ENCODE peak calls at places on chromosome 7, in five cellular contexts. Z is DND-41, F is astrocyte, I is keratinocyte, K is mammary epithelial cell. S is an unnamed sample.

GRCh38 chr7:116588641-116589594 is 64.1 kb downstream of the CAV1 start:
- DNase-seq in Z (no peak), F (peak; percentile 56), I (peak; percentile 28), K (peak; percentile 44), S (peak; percentile 57)

GRCh38 chr7:18680576-18680975 is 185.0 kb downstream of the HDAC9 start:
- DNase-seq in Z (no peak), F (no peak), I (no peak), K (no peak), S (no peak)

GRCh38 chr7:120742370-120742769 is 115.6 kb downstream of the TSPAN12 start:
- DNase-seq in Z (no peak), F (no peak), I (no peak), K (no peak), S (no peak)

GRCh38 chr7:50782376-50783208 is at the start of gene GRB10:
- DNase-seq in Z (no peak), F (no peak), I (no peak), K (no peak), S (no peak)

GRCh38 chr7:94375167-94375566 is 19.5 kb upstream of the COL1A2 start:
- DNase-seq in Z (no peak), F (peak; percentile 96), I (no peak), K (no peak), S (no peak)

GRCh38 chr7:4479367-4480039 is 202.6 kb upstream of the FOXK1 start:
- DNase-seq in Z (peak; percentile 52), F (peak; percentile 33), I (peak; percentile 5), K (peak; percentile 55), S (peak; percentile 51)

GRCh38 chr7:149414745-149415390 is 46.0 kb downstream of the ZNF777 start:
- DNase-seq in Z (no peak), F (peak; percentile 76), I (peak; percentile 42), K (peak; percentile 73), S (no peak)

GRCh38 chr7:138008588-138009349 is 6.9 kb upstream of the CREB3L2 start:
- DNase-seq in Z (peak; percentile 40), F (no peak), I (no peak), K (peak; percentile 53), S (peak; percentile 77)

GRCh38 chr7:47557317-47557985 is 24.5 kb downstream of the TNS3 start:
- DNase-seq in Z (no peak), F (peak; percentile 90), I (no peak), K (no peak), S (no peak)

GRCh38 chr7:92588561-92588960 is 1.6 kb downstream of the FAM133B start:
- DNase-seq in Z (peak; percentile 51), F (no peak), I (no peak), K (peak; percentile 57), S (no peak)

GRCh38 chr7:85535974-85536729 is 349.3 kb upstream of the SEMA3D start:
- DNase-seq in Z (no peak), F (no peak), I (no peak), K (no peak), S (no peak)

GRCh38 chr7:156106107-156106426 is 293.8 kb upstream of the SHH start:
- DNase-seq in Z (no peak), F (no peak), I (no peak), K (no peak), S (no peak)

GRCh38 chr7:134710854-134711624 is 64.4 kb downstream of the BPGM start:
- DNase-seq in Z (no peak), F (peak; percentile 65), I (no peak), K (peak; percentile 47), S (no peak)

GRCh38 chr7:112063974-112064373 is 142.2 kb downstream of the DOCK4 start:
- DNase-seq in Z (no peak), F (no peak), I (no peak), K (no peak), S (no peak)

GRCh38 chr7:103879411-103879810 is 110.0 kb downstream of the RELN start:
- DNase-seq in Z (no peak), F (no peak), I (no peak), K (no peak), S (no peak)

GRCh38 chr7:80623465-80624252 is 14.8 kb upstream of the CD36 start:
- DNase-seq in Z (no peak), F (no peak), I (no peak), K (peak; percentile 54), S (no peak)

GRCh38 chr7:80630611-80631010 is 7.8 kb upstream of the CD36 start:
- DNase-seq in Z (no peak), F (no peak), I (no peak), K (peak; percentile 17), S (no peak)

GRCh38 chr7:80629023-80629422 is 9.4 kb upstream of the CD36 start:
- DNase-seq in Z (no peak), F (no peak), I (no peak), K (no peak), S (no peak)

GRCh38 chr7:80622531-80622930 is 15.9 kb upstream of the CD36 start:
- DNase-seq in Z (no peak), F (peak; percentile 76), I (no peak), K (peak; percentile 23), S (no peak)

GRCh38 chr7:80624763-80625162 is 13.7 kb upstream of the CD36 start:
- DNase-seq in Z (no peak), F (no peak), I (no peak), K (no peak), S (no peak)
- H3K4me3 ChIP-seq in Z (no peak overlapping the region), F (no peak overlapping the region), I (no peak overlapping the region), K (no peak overlapping the region), S (no peak overlapping the region)

DNA sequence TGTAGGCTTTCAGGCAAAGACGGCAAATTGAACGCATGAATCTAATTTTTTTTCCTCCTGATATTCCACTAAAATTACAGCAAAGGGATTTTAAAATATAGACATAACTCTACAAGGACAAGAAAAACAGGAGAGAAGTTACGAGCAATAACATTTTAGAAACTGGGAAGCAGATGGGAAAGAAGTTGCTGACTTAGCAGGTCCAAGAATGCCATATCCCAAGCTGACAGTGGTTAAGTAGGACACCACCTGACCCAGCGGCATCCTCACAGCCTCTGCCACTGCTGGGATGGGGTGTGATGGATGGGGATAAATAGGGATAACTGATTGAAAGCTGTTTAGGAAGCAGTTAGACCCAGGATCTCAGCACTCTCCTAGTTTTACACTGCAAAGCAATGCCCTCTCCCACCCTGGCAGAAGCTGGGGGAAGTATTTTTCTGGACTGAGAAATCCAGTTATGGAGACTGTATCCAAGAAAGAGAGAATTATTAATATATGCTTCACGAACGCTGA is 99.3 kb upstream of the LEP start:
- DNase-seq in Z (no peak), F (no peak), I (no peak), K (no peak), S (no peak)
- H3K79me2 ChIP-seq in Z (no peaks in the 10 kb centered on the region), F (no peaks in the 10 kb centered on the region), I (no peaks in the 10 kb centered on the region), K (no peaks in the 10 kb centered on the region), S (no peaks in the 10 kb centered on the region)

DNA sequence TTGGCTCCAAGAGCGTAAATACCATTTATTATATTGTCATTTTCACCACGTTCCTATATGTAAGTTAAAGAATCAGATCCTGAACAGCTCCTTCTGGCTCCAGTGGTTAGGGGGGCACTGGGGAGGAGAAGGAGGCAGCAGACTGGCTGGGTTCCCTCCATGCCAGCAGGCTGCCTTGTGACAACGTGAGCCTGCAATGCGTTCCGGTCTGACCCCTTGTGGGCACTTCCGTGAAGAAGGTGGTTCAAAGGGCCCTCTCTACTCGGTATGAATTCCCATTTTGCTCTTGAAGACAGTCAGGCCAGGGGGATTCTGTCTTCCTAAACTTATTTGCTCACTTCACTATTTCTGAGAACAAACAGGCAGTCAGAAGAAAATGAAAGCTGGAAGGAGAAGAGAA is 253.4 kb downstream of the BMPER start:
- DNase-seq in Z (no peak), F (no peak), I (no peak), K (no peak), S (no peak)
- TF ChIP-seq CTCF in Z (peak; percentile 4), F (no peak), I (no peak), K (no peak), S (no peak)

GRCh38 chr7:21671859-21672258 is 129.0 kb downstream of the DNAH11 start:
- DNase-seq in Z (no peak), F (no peak), I (no peak), K (no peak), S (no peak)
- H3K4me3 ChIP-seq in Z (no peak overlapping the region), F (no peak overlapping the region), I (no peak overlapping the region), K (no peak overlapping the region), S (no peak overlapping the region)

GRCh38 chr7:139747662-139748372 is 30.0 kb downstream of the HIPK2 start:
- DNase-seq in Z (no peak), F (no peak), I (no peak), K (no peak), S (no peak)
- H3K79me2 ChIP-seq in Z (no peaks in the 10 kb centered on the region), F (peaks cover 100% of the 10 kb centered on the region), I (peaks cover 89% of the 10 kb centered on the region), K (peaks cover 97% of the 10 kb centered on the region), S (no peaks in the 10 kb centered on the region)

GRCh38 chr7:2433713-2434550 is 30.5 kb downstream of the CHST12 start:
- DNase-seq in Z (no peak), F (no peak), I (no peak), K (no peak), S (no peak)

GRCh38 chr7:2432910-2433712 is 29.7 kb downstream of the CHST12 start:
- DNase-seq in Z (no peak), F (no peak), I (no peak), K (no peak), S (no peak)

GRCh38 chr7:2436341-2437104 is 33.1 kb downstream of the CHST12 start:
- DNase-seq in Z (no peak), F (no peak), I (no peak), K (no peak), S (no peak)

GRCh38 chr7:2425749-2426148 is 22.3 kb downstream of the CHST12 start:
- DNase-seq in Z (no peak), F (no peak), I (no peak), K (no peak), S (peak; percentile 29)

DNA sequence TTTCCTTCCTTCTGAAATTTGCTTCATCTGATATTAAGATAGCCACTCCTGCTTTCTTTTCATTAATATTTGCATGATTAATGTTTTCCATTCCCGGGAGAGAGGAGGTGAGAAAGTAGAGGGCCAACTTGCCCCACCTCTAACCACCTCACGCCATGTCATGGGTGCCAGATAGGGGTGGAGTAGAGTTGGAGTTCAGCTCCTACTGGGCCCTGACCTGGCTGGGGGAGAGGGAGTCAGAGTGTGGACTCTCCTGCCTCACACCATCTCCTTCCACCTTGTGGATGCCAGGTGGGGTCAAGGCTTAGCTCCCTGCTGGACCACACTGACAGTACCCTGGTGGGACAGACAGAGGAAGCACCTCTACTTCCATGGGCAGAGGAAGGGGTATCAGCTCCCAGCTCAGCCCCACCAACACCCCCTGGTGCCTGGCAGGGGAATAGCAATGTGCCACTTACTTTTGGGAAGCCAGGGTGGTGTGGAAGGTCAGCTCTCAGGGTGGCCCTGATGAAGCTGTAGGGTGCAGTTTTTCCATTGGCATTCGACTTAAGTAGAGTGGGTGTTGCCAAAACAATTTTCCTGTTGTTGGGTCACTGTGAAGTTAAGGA is 28.0 kb downstream of the CHST12 start:
- DNase-seq in Z (peak; percentile 33), F (no peak), I (no peak), K (no peak), S (peak; percentile 26)
- TF ChIP-seq CTCF in Z (peak; percentile 75), F (no peak), I (peak; percentile 71), K (peak; percentile 56), S (peak; percentile 78)